ENCODE peak calls at places on chromosome 6, in ten cellular contexts. D is B cell, V is lower lobe of right lung, U is HCT116, T is endothelial cell, I is Calu3, B is cardiac fibroblast, F is AG04449, O is upper lobe of right lung, K is mesothelial cell of epicardium. S is an unnamed sample.

GRCh38 chr6:38396209-38396608 is 243.5 kb downstream of the BTBD9 start:
- DNase-seq in B (no peak), T (no peak), V (no peak), U (no peak), O (no peak), F (no peak), D (no peak), K (no peak), I (peak), S (no peak)

GRCh38 chr6:96783307-96783706 is 54.0 kb downstream of the GPR63 start:
- DNase-seq in V (no peak), F (no peak), D (no peak), K (no peak), B (no peak), O (no peak), I (no peak), U (no peak), T (no peak), S (no peak)

GRCh38 chr6:136754820-136755219 is 37.5 kb downstream of the MAP3K5 start:
- DNase-seq in K (no peak), D (no peak), T (no peak), U (no peak), B (no peak), V (no peak), I (no peak), F (no peak), O (no peak), S (no peak)

GRCh38 chr6:166567107-166567506 is 19.4 kb downstream of the RAMACL start:
- DNase-seq in T (no peak), K (no peak), B (peak), V (no peak), D (no peak), I (no peak), F (peak), U (no peak), O (no peak), S (no peak)

GRCh38 chr6:33431880-33432541 is 12.1 kb downstream of the SYNGAP1 start:
- DNase-seq in F (no peak), I (no peak), T (no peak), D (peak), O (no peak), V (peak), B (no peak), U (no peak), K (no peak), S (no peak)

GRCh38 chr6:162442675-162443074 is 284.9 kb downstream of the PRKN start:
- DNase-seq in U (no peak), O (no peak), D (no peak), V (no peak), T (peak), I (no peak), B (peak), F (no peak), K (no peak), S (no peak)

GRCh38 chr6:169320013-169320412 is 66.4 kb upstream of the THBS2 start:
- DNase-seq in I (no peak), D (no peak), F (no peak), B (no peak), O (no peak), V (no peak), K (no peak), T (no peak), U (no peak), S (no peak)

GRCh38 chr6:122730775-122731386 is 48.6 kb upstream of the FABP7 start:
- DNase-seq in V (no peak), B (peak), K (no peak), I (peak), O (no peak), T (peak), F (peak), D (peak), U (no peak), S (no peak)

GRCh38 chr6:168314029-168314420 is 5.6 kb downstream of the DACT2 start:
- DNase-seq in V (no peak), O (no peak), K (no peak), F (no peak), U (no peak), B (no peak), D (no peak), I (no peak), T (no peak), S (no peak)

GRCh38 chr6:9408718-9409117 is 973.4 kb upstream of the SLC35B3 start:
- DNase-seq in V (no peak), I (no peak), B (no peak), U (no peak), D (no peak), K (no peak), T (no peak), O (no peak), F (no peak), S (no peak)

GRCh38 chr6:105374010-105374420 is 28.9 kb downstream of the PREP start:
- DNase-seq in D (no peak), K (no peak), B (peak), O (no peak), U (no peak), I (peak), F (peak), T (no peak), V (peak), S (no peak)

GRCh38 chr6:7550433-7550801 is 8.9 kb downstream of the DSP start:
- DNase-seq in T (no peak), K (no peak), B (no peak), F (no peak), D (no peak), U (no peak), O (no peak), I (no peak), V (no peak), S (no peak)

GRCh38 chr6:34179106-34179720 is 33.3 kb upstream of the GRM4 start:
- DNase-seq in F (no peak), T (no peak), D (no peak), K (no peak), B (no peak), V (no peak), O (peak), I (no peak), U (no peak), S (no peak)

GRCh38 chr6:88376759-88377387 is 210.7 kb upstream of the CNR1 start:
- DNase-seq in I (no peak), F (no peak), U (no peak), K (no peak), O (no peak), D (no peak), V (no peak), T (no peak), B (peak), S (no peak)

GRCh38 chr6:5761370-5761769 is 245.4 kb downstream of the NRN1 start:
- DNase-seq in U (no peak), B (no peak), D (no peak), I (no peak), T (no peak), O (no peak), V (no peak), F (no peak), K (no peak), S (no peak)

GRCh38 chr6:157329829-157330228 is 6.5 kb upstream of the TMEM242 start:
- DNase-seq in K (no peak), T (no peak), F (no peak), V (no peak), B (peak), D (no peak), O (no peak), U (no peak), I (no peak), S (no peak)

GRCh38 chr6:169667716-169668115 is 34.1 kb downstream of the WDR27 start:
- DNase-seq in T (no peak), U (no peak), I (no peak), D (no peak), F (no peak), K (no peak), V (peak), B (no peak), O (peak), S (no peak)

GRCh38 chr6:157823001-157823522 is at the start of gene SNX9:
- DNase-seq in V (peak), D (peak), B (peak), O (peak), K (peak), T (peak), I (peak), U (peak), F (no peak), S (peak)

GRCh38 chr6:74091133-74091793 is 395.3 kb downstream of the CD109 start:
- DNase-seq in F (no peak), D (peak), T (no peak), V (no peak), O (no peak), U (peak), K (no peak), I (peak), B (peak), S (no peak)

GRCh38 chr6:7050911-7051779 is 56.6 kb upstream of the RREB1 start:
- DNase-seq in I (peak), F (peak), V (peak), U (no peak), O (peak), K (no peak), B (peak), T (peak), D (no peak), S (peak)

GRCh38 chr6:12602342-12602741 is 114.2 kb upstream of the PHACTR1 start:
- DNase-seq in F (no peak), V (no peak), I (no peak), U (no peak), B (peak), K (no peak), D (no peak), O (no peak), T (no peak), S (no peak)

GRCh38 chr6:45586216-45587171 is 208.8 kb upstream of the SUPT3H start:
- DNase-seq in D (peak), B (no peak), O (no peak), T (no peak), F (no peak), K (no peak), U (no peak), V (no peak), I (no peak), S (no peak)

GRCh38 chr6:65123516-65123915 is 583.5 kb downstream of the EYS start:
- DNase-seq in T (no peak), F (no peak), D (no peak), O (no peak), V (no peak), B (peak), U (no peak), K (no peak), I (no peak), S (no peak)

DNA sequence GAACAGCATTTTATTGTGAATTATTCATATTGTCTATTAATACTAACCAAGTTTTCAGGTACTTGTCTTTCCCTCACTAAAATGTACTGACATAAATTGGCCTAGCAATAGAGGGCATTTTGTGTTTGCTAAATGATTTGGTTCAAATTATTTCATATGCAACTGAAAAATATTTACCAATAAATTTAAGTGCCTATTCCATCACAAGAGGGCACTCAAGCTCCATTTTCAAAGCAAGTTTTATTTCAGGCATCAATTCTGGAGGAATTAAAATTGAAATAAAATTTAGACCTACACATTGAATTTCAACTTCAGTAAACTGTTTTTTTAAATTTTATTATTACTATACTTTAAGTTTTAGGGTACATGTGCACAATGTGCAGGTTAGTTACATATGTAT is 114.3 kb upstream of the SYNCRIP start:
- DNase-seq in B (peak), T (no peak), F (no peak), I (no peak), U (peak), K (no peak), O (no peak), V (no peak), D (no peak), S (no peak)
- TF ChIP-seq CTCF in B (peak), T (peak), F (no peak), I (peak), U (peak), K (peak), O (peak), V (peak), D (peak), S (peak)

DNA sequence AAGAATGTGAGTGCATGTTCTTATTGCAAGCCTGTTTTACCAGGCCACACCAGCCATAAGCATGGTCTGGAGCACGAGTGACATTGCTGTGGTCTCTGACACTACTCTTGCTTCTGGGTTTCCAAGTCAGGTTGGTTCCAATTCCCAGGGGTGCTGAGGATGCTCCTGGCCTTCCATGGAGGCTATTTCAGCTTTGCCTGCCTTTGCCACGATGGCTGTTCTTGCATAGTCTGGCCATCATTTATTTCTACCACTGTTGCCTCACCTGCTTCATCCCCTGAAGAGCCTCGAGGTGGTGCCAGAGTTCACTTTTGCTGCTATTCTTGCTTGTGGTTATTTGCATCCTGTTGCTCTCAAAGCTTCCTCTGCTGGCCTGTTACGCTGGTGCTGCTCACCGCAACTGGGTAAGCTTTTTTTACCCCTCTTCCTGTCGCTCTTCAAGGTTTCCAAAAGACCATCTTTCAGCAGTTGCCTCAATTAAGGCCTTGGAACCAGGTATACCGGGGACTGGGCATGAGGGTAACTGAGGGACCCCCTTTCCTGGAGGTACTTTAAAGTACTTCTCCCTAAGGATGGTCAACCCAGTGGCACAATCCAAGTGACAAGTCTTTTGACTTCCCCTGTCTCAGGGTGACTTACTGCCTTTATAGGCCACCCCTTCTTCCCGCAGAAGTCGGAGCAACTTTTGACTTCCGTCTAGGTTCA is 64.5 kb downstream of the AKAP7 start:
- DNase-seq in V (no peak), B (peak), T (peak), F (no peak), K (no peak), D (peak), I (peak), U (peak), O (no peak), S (no peak)
- TF ChIP-seq CTCF in V (peak), B (peak), T (peak), F (peak), K (peak), D (peak), I (peak), U (peak), O (peak), S (peak)

DNA sequence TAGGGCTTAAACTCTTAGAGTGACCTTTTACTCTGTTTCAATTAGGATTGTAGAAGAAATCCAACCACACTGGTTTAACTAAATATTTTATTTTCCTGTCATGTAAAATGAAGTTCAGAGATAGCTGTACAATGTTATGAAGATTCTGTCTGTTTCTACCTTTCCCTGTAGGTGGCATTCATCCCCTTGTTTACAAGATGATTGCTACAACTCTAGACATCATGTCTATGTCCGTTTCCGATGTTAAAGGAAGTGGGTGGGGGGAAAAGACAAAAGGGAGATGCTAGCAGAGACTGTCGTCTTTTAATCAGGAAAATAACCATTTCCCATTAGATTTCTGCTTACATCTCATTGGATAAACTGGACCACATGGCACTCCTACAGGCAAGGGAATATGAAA is 30.9 kb upstream of the RIMS1 start:
- DNase-seq in K (no peak), I (no peak), T (no peak), U (no peak), D (no peak), B (no peak), F (no peak), V (no peak), O (no peak), S (no peak)
- TF ChIP-seq CTCF in K (no peak), I (no peak), T (no peak), U (no peak), D (no peak), B (no peak), F (no peak), V (no peak), O (no peak), S (no peak)

GRCh38 chr6:130457605-130458004 is 91.8 kb downstream of the TMEM200A start:
- DNase-seq in F (no peak), V (no peak), B (no peak), I (no peak), O (no peak), K (no peak), U (no peak), D (no peak), T (no peak), S (no peak)
- TF ChIP-seq CTCF in F (peak), V (no peak), B (peak), I (no peak), O (no peak), K (no peak), U (no peak), D (no peak), T (no peak), S (no peak)

GRCh38 chr6:23752414-23752813 is 373.6 kb upstream of the NRSN1 start:
- DNase-seq in F (no peak), D (no peak), B (no peak), V (no peak), K (no peak), U (no peak), T (no peak), O (no peak), I (no peak), S (no peak)

GRCh38 chr6:23754197-23754596 is 371.8 kb upstream of the NRSN1 start:
- DNase-seq in O (no peak), F (no peak), V (no peak), T (no peak), K (no peak), U (no peak), I (no peak), B (no peak), D (no peak), S (no peak)
- TF ChIP-seq CTCF in O (no peak), F (no peak), V (peak), T (no peak), K (no peak), U (no peak), I (no peak), B (no peak), D (no peak), S (no peak)

GRCh38 chr6:112618796-112619195 is 271.7 kb downstream of the RFPL4B start:
- DNase-seq in F (no peak), K (no peak), O (no peak), V (no peak), T (peak), U (peak), B (no peak), D (no peak), I (peak), S (no peak)
- TF ChIP-seq CTCF in F (no peak), K (no peak), O (no peak), V (no peak), T (no peak), U (peak), B (no peak), D (no peak), I (no peak), S (no peak)

GRCh38 chr6:75438186-75438880 is 55.3 kb downstream of the FILIP1 start:
- DNase-seq in O (no peak), V (no peak), F (no peak), T (no peak), I (no peak), K (no peak), D (no peak), U (no peak), B (peak), S (no peak)
- TF ChIP-seq CTCF in O (no peak), V (no peak), F (no peak), T (no peak), I (no peak), K (no peak), D (no peak), U (no peak), B (no peak), S (no peak)

DNA sequence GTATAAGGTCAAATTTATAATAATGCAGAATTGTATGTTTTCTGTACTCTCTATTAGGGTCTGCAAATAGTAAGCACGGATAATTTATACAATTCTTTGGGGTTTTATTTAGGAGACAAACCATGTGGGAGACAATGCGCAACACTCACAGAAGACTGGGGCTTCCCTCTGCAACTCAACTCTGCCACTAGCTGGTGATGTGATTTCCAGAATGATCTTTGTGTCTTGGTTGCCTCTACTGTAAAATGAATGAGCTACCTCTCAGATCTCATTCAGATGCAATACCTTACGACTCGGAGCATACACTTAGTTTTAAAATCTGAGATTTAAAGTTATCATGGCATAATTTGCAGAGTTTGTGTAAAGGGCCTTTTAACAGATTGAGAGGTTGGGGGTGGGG is 6.4 kb downstream of the MAN1A1 start:
- DNase-seq in V (no peak), I (no peak), B (no peak), F (no peak), K (no peak), O (no peak), D (no peak), U (no peak), T (no peak), S (no peak)
- TF ChIP-seq CTCF in V (no peak), I (no peak), B (no peak), F (no peak), K (no peak), O (peak), D (no peak), U (no peak), T (no peak), S (no peak)

GRCh38 chr6:148816117-148816516 is 69.3 kb downstream of the UST start:
- DNase-seq in D (no peak), K (no peak), F (no peak), O (no peak), I (no peak), B (no peak), T (no peak), V (no peak), U (no peak), S (no peak)

GRCh38 chr6:148817689-148818088 is 70.9 kb downstream of the UST start:
- DNase-seq in K (no peak), V (no peak), F (no peak), O (no peak), I (no peak), U (no peak), D (peak), B (no peak), T (no peak), S (no peak)

GRCh38 chr6:148822819-148823218 is 76.0 kb downstream of the UST start:
- DNase-seq in V (no peak), F (no peak), U (no peak), D (no peak), T (no peak), I (no peak), K (no peak), B (no peak), O (no peak), S (no peak)

GRCh38 chr6:148818939-148819575 is 72.2 kb downstream of the UST start:
- DNase-seq in K (no peak), B (no peak), T (no peak), O (no peak), D (no peak), I (no peak), U (no peak), V (no peak), F (no peak), S (no peak)

DNA sequence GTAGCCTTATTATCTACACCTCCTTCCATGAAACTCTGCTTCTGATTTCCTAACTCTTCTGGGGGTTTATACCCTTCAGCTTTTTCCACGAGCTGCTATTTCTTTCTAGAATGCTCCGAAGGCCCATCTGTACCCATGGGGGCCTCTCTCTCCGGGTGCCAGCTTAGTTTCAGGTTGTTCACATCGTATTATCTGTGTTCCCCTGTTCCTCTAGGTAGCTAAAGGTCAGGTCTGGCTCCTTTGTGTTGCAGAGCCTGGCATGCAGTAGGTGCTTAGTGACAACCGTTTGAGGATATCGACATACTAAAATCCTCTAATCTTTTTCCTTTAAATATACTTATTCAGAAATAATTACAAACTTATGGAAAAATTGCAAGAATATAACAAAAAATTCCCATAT is 73.0 kb downstream of the UST start:
- DNase-seq in K (no peak), F (no peak), U (no peak), O (no peak), T (no peak), I (no peak), D (no peak), B (no peak), V (no peak), S (no peak)
- TF ChIP-seq CTCF in K (no peak), F (no peak), U (no peak), O (no peak), T (no peak), I (no peak), D (no peak), B (no peak), V (no peak), S (no peak)